ENCODE peak calls at places on chromosomes 12 and 14, in eight cellular contexts. One of them, this sample, is unnamed.

GRCh38 chr14:30855345-30856037 is 18.9 kb upstream of the COCH start:
- DNase-seq in keratinocyte: no peak
- DNase-seq in HCT116: no peak
- DNase-seq in MM.1S: no peak
- DNase-seq in PC-3: no peak
- DNase-seq in neural progenitor cell: no peak
- DNase-seq in DND-41: no peak
- DNase-seq in K562: no peak
- DNase-seq in this sample: no peak

GRCh38 chr12:77847665-77848431 is 17.2 kb downstream of the NAV3 start:
- DNase-seq in keratinocyte: peak; percentile 48
- DNase-seq in HCT116: peak; percentile 59
- DNase-seq in MM.1S: peak; percentile 34
- DNase-seq in PC-3: peak; percentile 91
- DNase-seq in neural progenitor cell: no peak
- DNase-seq in DND-41: no peak
- DNase-seq in K562: no peak
- DNase-seq in this sample: peak; percentile 96

GRCh38 chr12:131091413-131091975 is 137.8 kb downstream of the ADGRD1 start:
- DNase-seq in keratinocyte: no peak
- DNase-seq in HCT116: no peak
- DNase-seq in MM.1S: no peak
- DNase-seq in PC-3: no peak
- DNase-seq in neural progenitor cell: no peak
- DNase-seq in DND-41: no peak
- DNase-seq in K562: no peak
- DNase-seq in this sample: no peak

GRCh38 chr14:68880581-68881105 is 87.8 kb upstream of the ZFP36L1 start:
- DNase-seq in keratinocyte: no peak
- DNase-seq in HCT116: no peak
- DNase-seq in MM.1S: no peak
- DNase-seq in PC-3: no peak
- DNase-seq in neural progenitor cell: no peak
- DNase-seq in DND-41: no peak
- DNase-seq in K562: no peak
- DNase-seq in this sample: no peak

GRCh38 chr14:93113678-93114067 is 2.1 kb downstream of the ITPK1 start:
- DNase-seq in keratinocyte: no peak
- DNase-seq in HCT116: no peak
- DNase-seq in MM.1S: no peak
- DNase-seq in PC-3: no peak
- DNase-seq in neural progenitor cell: peak; percentile 39
- DNase-seq in DND-41: no peak
- DNase-seq in K562: no peak
- DNase-seq in this sample: no peak

GRCh38 chr14:26522985-26523384 is 74.8 kb downstream of the NOVA1 start:
- DNase-seq in keratinocyte: no peak
- DNase-seq in HCT116: no peak
- DNase-seq in MM.1S: no peak
- DNase-seq in PC-3: peak; percentile 27
- DNase-seq in neural progenitor cell: no peak
- DNase-seq in DND-41: no peak
- DNase-seq in K562: no peak
- DNase-seq in this sample: peak; percentile 93

GRCh38 chr14:103099081-103099732 is 4.7 kb downstream of the EXOC3L4 start:
- DNase-seq in keratinocyte: no peak
- DNase-seq in HCT116: no peak
- DNase-seq in MM.1S: no peak
- DNase-seq in PC-3: no peak
- DNase-seq in neural progenitor cell: no peak
- DNase-seq in DND-41: no peak
- DNase-seq in K562: peak; percentile 86
- DNase-seq in this sample: no peak

GRCh38 chr12:86117711-86118110 is 138.5 kb downstream of the MGAT4C start:
- DNase-seq in keratinocyte: no peak
- DNase-seq in HCT116: no peak
- DNase-seq in MM.1S: no peak
- DNase-seq in PC-3: no peak
- DNase-seq in neural progenitor cell: no peak
- DNase-seq in DND-41: no peak
- DNase-seq in K562: no peak
- DNase-seq in this sample: peak; percentile 1

GRCh38 chr12:49358548-49359141 is 8.6 kb upstream of the SPATS2 start:
- DNase-seq in keratinocyte: no peak
- DNase-seq in HCT116: peak; percentile 84
- DNase-seq in MM.1S: peak; percentile 76
- DNase-seq in PC-3: peak; percentile 63
- DNase-seq in neural progenitor cell: peak; percentile 87
- DNase-seq in DND-41: peak; percentile 76
- DNase-seq in K562: peak; percentile 75
- DNase-seq in this sample: peak; percentile 81

GRCh38 chr12:16348435-16349131 is 1.1 kb downstream of the MGST1 start:
- DNase-seq in keratinocyte: no peak
- DNase-seq in HCT116: no peak
- DNase-seq in MM.1S: no peak
- DNase-seq in PC-3: no peak
- DNase-seq in neural progenitor cell: peak; percentile 9
- DNase-seq in DND-41: no peak
- DNase-seq in K562: no peak
- DNase-seq in this sample: peak; percentile 49

GRCh38 chr12:57765003-57765697 is 1.7 kb downstream of the CYP27B1 start:
- DNase-seq in keratinocyte: no peak
- DNase-seq in HCT116: no peak
- DNase-seq in MM.1S: peak; percentile 21
- DNase-seq in PC-3: peak; percentile 55
- DNase-seq in neural progenitor cell: peak; percentile 73
- DNase-seq in DND-41: no peak
- DNase-seq in K562: no peak
- DNase-seq in this sample: no peak

GRCh38 chr14:54487771-54488170 is 1.0 kb downstream of the GMFB start:
- DNase-seq in keratinocyte: no peak
- DNase-seq in HCT116: no peak
- DNase-seq in MM.1S: no peak
- DNase-seq in PC-3: peak; percentile 57
- DNase-seq in neural progenitor cell: peak; percentile 20
- DNase-seq in DND-41: no peak
- DNase-seq in K562: no peak
- DNase-seq in this sample: peak; percentile 68

GRCh38 chr14:101456246-101457159 is 104.8 kb upstream of the DIO3 start:
- DNase-seq in keratinocyte: no peak
- DNase-seq in HCT116: no peak
- DNase-seq in MM.1S: no peak
- DNase-seq in PC-3: no peak
- DNase-seq in neural progenitor cell: peak; percentile 80
- DNase-seq in DND-41: no peak
- DNase-seq in K562: no peak
- DNase-seq in this sample: no peak
- TF ChIP-seq EZH2 in keratinocyte: peak; percentile 82
- TF ChIP-seq EZH2 in HCT116: no peak
- TF ChIP-seq EZH2 in MM.1S: no peak
- TF ChIP-seq EZH2 in PC-3: no peak
- TF ChIP-seq EZH2 in neural progenitor cell: peak; percentile 70
- TF ChIP-seq EZH2 in DND-41: no peak
- TF ChIP-seq EZH2 in K562: no peak
- TF ChIP-seq EZH2 in this sample: no peak

GRCh38 chr12:6852651-6853354 is 853 bp downstream of the USP5 start:
- DNase-seq in keratinocyte: no peak
- DNase-seq in HCT116: no peak
- DNase-seq in MM.1S: peak; percentile 63
- DNase-seq in PC-3: peak; percentile 54
- DNase-seq in neural progenitor cell: peak; percentile 64
- DNase-seq in DND-41: peak; percentile 65
- DNase-seq in K562: peak; percentile 62
- DNase-seq in this sample: peak; percentile 85

GRCh38 chr12:6851921-6852650 is at the start of gene USP5:
- DNase-seq in keratinocyte: peak; percentile 96
- DNase-seq in HCT116: peak; percentile 100
- DNase-seq in MM.1S: peak; percentile 99
- DNase-seq in PC-3: peak; percentile 98
- DNase-seq in neural progenitor cell: peak; percentile 100
- DNase-seq in DND-41: peak; percentile 99
- DNase-seq in K562: peak; percentile 94
- DNase-seq in this sample: peak; percentile 100

GRCh38 chr12:6855322-6855721 is 3.4 kb downstream of the USP5 start:
- DNase-seq in keratinocyte: no peak
- DNase-seq in HCT116: no peak
- DNase-seq in MM.1S: no peak
- DNase-seq in PC-3: no peak
- DNase-seq in neural progenitor cell: no peak
- DNase-seq in DND-41: no peak
- DNase-seq in K562: no peak
- DNase-seq in this sample: no peak

GRCh38 chr12:6854036-6854435 is 2.1 kb downstream of the USP5 start:
- DNase-seq in keratinocyte: no peak
- DNase-seq in HCT116: no peak
- DNase-seq in MM.1S: no peak
- DNase-seq in PC-3: no peak
- DNase-seq in neural progenitor cell: no peak
- DNase-seq in DND-41: no peak
- DNase-seq in K562: no peak
- DNase-seq in this sample: no peak

DNA sequence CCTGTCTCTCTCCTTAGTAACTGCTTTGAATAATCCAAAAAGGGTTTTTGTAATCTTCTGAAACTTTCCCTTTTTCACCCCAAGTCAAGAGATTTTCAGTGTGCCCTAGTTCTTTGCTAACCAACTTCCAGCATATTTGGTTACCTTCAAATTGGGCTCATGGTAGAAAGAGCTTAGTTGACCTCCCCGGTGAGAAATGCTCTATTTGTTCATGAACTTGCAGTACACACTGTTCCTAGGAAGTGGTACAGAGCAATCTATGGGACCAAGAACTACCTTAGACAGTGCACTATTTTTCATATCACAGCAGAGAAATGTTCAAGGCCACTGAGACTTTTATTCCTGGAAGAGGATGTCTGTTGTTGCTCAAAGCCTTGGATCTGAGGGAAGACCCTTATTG is 1.7 kb downstream of the USP5 start:
- DNase-seq in keratinocyte: no peak
- DNase-seq in HCT116: no peak
- DNase-seq in MM.1S: no peak
- DNase-seq in PC-3: no peak
- DNase-seq in neural progenitor cell: no peak
- DNase-seq in DND-41: no peak
- DNase-seq in K562: no peak
- DNase-seq in this sample: no peak
- H3K9ac ChIP-seq in keratinocyte: peak overlapping the region; percentile 92
- H3K9ac ChIP-seq in HCT116: peak overlapping the region; percentile 89
- H3K9ac ChIP-seq in MM.1S: peak overlapping the region; percentile 52
- H3K9ac ChIP-seq in PC-3: peak overlapping the region; percentile 76
- H3K9ac ChIP-seq in neural progenitor cell: no peak overlapping the region
- H3K9ac ChIP-seq in DND-41: peak overlapping the region; percentile 81
- H3K9ac ChIP-seq in K562: peak overlapping the region; percentile 62
- H3K9ac ChIP-seq in this sample: peak overlapping the region; percentile 56

GRCh38 chr14:23114120-23114458 is 5.0 kb downstream of the CEBPE start:
- DNase-seq in keratinocyte: no peak
- DNase-seq in HCT116: no peak
- DNase-seq in MM.1S: no peak
- DNase-seq in PC-3: no peak
- DNase-seq in neural progenitor cell: no peak
- DNase-seq in DND-41: no peak
- DNase-seq in K562: no peak
- DNase-seq in this sample: no peak
- H2AFZ ChIP-seq in keratinocyte: no peak overlapping the region
- H2AFZ ChIP-seq in HCT116: no peak overlapping the region
- H2AFZ ChIP-seq in MM.1S: no peak overlapping the region
- H2AFZ ChIP-seq in PC-3: no peak overlapping the region
- H2AFZ ChIP-seq in neural progenitor cell: peak overlapping the region; percentile 19
- H2AFZ ChIP-seq in DND-41: no peak overlapping the region
- H2AFZ ChIP-seq in K562: no peak overlapping the region
- H2AFZ ChIP-seq in this sample: peak overlapping the region; percentile 31

GRCh38 chr14:74237441-74237840 is 1.8 kb upstream of the VSX2 start:
- DNase-seq in keratinocyte: no peak
- DNase-seq in HCT116: no peak
- DNase-seq in MM.1S: no peak
- DNase-seq in PC-3: no peak
- DNase-seq in neural progenitor cell: no peak
- DNase-seq in DND-41: no peak
- DNase-seq in K562: no peak
- DNase-seq in this sample: no peak

GRCh38 chr14:74240794-74241610 is 1.8 kb downstream of the VSX2 start:
- DNase-seq in keratinocyte: no peak
- DNase-seq in HCT116: no peak
- DNase-seq in MM.1S: no peak
- DNase-seq in PC-3: no peak
- DNase-seq in neural progenitor cell: peak; percentile 70
- DNase-seq in DND-41: no peak
- DNase-seq in K562: no peak
- DNase-seq in this sample: no peak

GRCh38 chr14:74239848-74240793 is 872 bp downstream of the VSX2 start:
- DNase-seq in keratinocyte: no peak
- DNase-seq in HCT116: no peak
- DNase-seq in MM.1S: no peak
- DNase-seq in PC-3: no peak
- DNase-seq in neural progenitor cell: peak; percentile 47
- DNase-seq in DND-41: no peak
- DNase-seq in K562: no peak
- DNase-seq in this sample: no peak

GRCh38 chr14:74241611-74242005 is 2.4 kb downstream of the VSX2 start:
- DNase-seq in keratinocyte: no peak
- DNase-seq in HCT116: no peak
- DNase-seq in MM.1S: no peak
- DNase-seq in PC-3: no peak
- DNase-seq in neural progenitor cell: no peak
- DNase-seq in DND-41: no peak
- DNase-seq in K562: no peak
- DNase-seq in this sample: no peak

GRCh38 chr14:74238974-74239847 is at the start of gene VSX2:
- DNase-seq in keratinocyte: no peak
- DNase-seq in HCT116: no peak
- DNase-seq in MM.1S: no peak
- DNase-seq in PC-3: no peak
- DNase-seq in neural progenitor cell: peak; percentile 70
- DNase-seq in DND-41: no peak
- DNase-seq in K562: no peak
- DNase-seq in this sample: no peak
- TF ChIP-seq EZH2 in keratinocyte: peak; percentile 62
- TF ChIP-seq EZH2 in HCT116: no peak
- TF ChIP-seq EZH2 in MM.1S: no peak
- TF ChIP-seq EZH2 in PC-3: no peak
- TF ChIP-seq EZH2 in neural progenitor cell: no peak
- TF ChIP-seq EZH2 in DND-41: no peak
- TF ChIP-seq EZH2 in K562: no peak
- TF ChIP-seq EZH2 in this sample: no peak